ENCODE peak calls at places on chromosomes 7 and 10, in four cellular contexts. M is heart left ventricle, S is fibroblast of pulmonary artery, X is GM12865. W is an unnamed sample.

GRCh38 chr10:46229144-46229563 is 57.6 kb upstream of the ANTXRL start:
- DNase-seq in M (peak), S (no peak), X (peak), W (peak)

GRCh38 chr10:19097151-19097550 is 48.5 kb downstream of the MALRD1 start:
- DNase-seq in M (no peak), S (peak), X (no peak), W (no peak)

GRCh38 chr10:44477021-44477420 is 92.1 kb upstream of the CXCL12 start:
- DNase-seq in M (no peak), S (peak), X (no peak), W (peak)

GRCh38 chr10:12081879-12082560 is 13.3 kb downstream of the DHTKD1 start:
- DNase-seq in M (no peak), S (peak), X (no peak), W (peak)

GRCh38 chr7:1966631-1967200 is 266.0 kb downstream of the MAD1L1 start:
- DNase-seq in M (no peak), S (no peak), X (no peak), W (no peak)

GRCh38 chr7:125876436-125876835 is 946.8 kb upstream of the POT1 start:
- DNase-seq in M (no peak), S (no peak), X (no peak), W (no peak)

GRCh38 chr10:78455873-78456272 is 422.2 kb downstream of the RPS24 start:
- DNase-seq in M (no peak), S (no peak), X (no peak), W (no peak)

GRCh38 chr7:18437086-18437485 is 58.5 kb upstream of the HDAC9 start:
- DNase-seq in M (no peak), S (no peak), X (no peak), W (peak)

GRCh38 chr7:134605978-134606923 is 40.4 kb upstream of the BPGM start:
- DNase-seq in M (peak), S (peak), X (peak), W (peak)

GRCh38 chr10:75499556-75499955 is 68.1 kb downstream of the LRMDA start:
- DNase-seq in M (no peak), S (no peak), X (no peak), W (no peak)

GRCh38 chr7:30894866-30895408 is 16.7 kb upstream of the AQP1 start:
- DNase-seq in M (no peak), S (peak), X (no peak), W (no peak)
- TF ChIP-seq CTCF in M (no peak), S (peak), X (no peak), W (no peak)

DNA sequence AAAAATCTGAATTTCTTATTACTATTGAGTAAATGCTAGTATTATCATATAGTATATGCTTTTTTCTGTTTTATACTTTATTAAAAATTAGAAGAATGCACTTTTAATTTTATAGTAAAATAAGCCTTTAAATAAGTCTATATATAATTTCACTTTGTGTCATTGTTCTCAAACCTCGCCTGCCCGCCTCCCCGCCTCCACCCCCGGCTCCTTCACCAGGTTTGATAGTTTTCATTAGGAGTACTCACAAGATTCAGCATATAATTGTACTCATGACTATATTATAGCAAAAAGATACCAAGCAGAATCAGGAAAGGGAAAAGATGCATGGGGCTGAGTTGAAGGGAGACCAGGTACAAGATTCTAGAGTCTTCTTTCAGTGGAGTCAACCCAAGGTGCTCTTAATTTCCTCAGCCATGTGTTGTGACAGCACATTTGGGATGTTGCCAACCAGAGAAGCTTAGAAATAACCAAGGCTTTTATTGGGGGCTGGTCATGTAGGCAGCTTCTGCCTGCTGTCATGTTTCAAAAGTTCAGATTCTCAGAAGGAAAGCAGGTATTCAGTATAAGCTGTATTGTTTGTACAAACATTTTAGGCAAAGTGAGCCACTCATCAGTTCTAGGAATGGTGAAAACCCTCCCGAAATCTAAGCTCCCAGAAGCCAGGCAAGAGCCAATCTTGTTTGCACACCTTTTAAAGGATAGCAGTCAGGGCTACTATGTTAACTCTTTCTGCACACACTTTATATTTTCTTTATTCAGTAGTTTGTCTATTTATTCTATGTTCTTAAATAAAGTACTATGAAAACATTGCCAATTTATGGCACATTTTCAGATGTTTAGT is 12.3 kb downstream of the NHLRC2 start:
- DNase-seq in M (no peak), S (peak), X (no peak), W (no peak)
- H3K4me3 ChIP-seq in M (no peak), S (no peak), X (no peak), W (no peak)

DNA sequence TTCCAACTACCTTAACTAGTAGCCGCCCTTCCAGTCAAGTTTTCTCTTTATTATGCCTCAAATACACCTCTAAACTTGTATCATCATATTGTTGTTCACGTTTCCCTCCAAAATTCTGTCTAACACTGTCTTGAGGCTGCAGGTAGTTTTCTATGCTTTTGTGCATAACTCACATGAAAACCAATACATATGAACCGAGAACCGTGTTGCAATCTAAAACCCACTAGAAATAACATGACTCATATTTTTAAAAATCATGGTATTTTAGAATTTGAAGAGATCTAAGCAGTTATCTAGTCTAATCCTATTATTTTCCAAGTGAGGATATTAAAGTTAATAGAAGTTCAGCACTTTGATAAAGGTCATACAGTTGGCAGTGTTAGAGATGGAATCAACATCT is 18.2 kb downstream of the LIPF start:
- DNase-seq in M (no peak), S (no peak), X (no peak), W (no peak)
- TF ChIP-seq CTCF in M (no peak), S (no peak), X (no peak), W (no peak)

DNA sequence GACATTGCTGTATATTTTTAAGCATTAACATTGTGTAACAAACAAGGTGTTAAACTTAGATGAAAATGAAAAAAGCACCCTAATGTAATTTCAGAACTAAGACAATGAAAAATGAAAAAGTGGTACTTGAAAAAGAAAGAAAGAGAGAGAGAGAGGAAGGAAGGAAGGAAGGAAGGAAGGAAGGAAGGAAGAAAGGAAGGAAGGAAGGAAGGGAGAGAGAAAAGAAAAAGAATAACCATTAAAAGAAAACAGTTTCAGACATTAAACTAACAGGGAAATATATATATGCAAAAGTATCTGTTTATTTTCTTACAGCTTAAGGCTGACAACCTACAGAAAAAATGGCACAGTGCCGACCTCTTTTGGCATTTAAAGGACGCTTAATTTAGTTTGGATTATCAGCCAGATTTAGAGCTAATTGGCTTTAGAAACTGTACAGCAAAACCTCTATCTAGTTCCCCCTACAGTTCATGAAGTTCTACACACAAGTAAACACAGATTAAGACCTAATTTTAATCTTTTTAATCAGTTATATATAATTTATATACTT is 13.8 kb downstream of the MTERF1 start:
- DNase-seq in M (no peak), S (no peak), X (no peak), W (no peak)
- H3K4me3 ChIP-seq in M (no peak), S (no peak), X (no peak), W (no peak)

GRCh38 chr10:101375073-101375472 is 21.1 kb downstream of the BTRC start:
- DNase-seq in M (no peak), S (no peak), X (no peak), W (no peak)
- TF ChIP-seq CTCF in M (no peak), S (no peak), X (no peak), W (no peak)

GRCh38 chr7:37310322-37311080 is 138.2 kb downstream of the ELMO1 start:
- DNase-seq in M (no peak), S (no peak), X (no peak), W (no peak)
- H3K4me3 ChIP-seq in M (no peak), S (no peak), X (no peak), W (no peak)

W was measured in fibroblast of mammary gland.